ENCODE peak calls at places on chromosomes 12 and 14, in five cellular contexts. Q, N, W, U and P are unnamed samples.
A peak's percentile ranks its signal among the peaks of the same experiment; 100 is the strongest.

GRCh38 chr12:89448526-89448925 is 76.1 kb downstream of the GALNT4 start:
- DNase-seq in U (no peak), N (no peak), Q (no peak), W (no peak), P (no peak)

GRCh38 chr12:77299910-77300772 is 234.8 kb upstream of the E2F7 start:
- DNase-seq in W (no peak), U (no peak), N (no peak), Q (no peak), P (no peak)

GRCh38 chr12:40691913-40692616 is at the start of gene CNTN1:
- DNase-seq in U (peak; percentile 50), W (peak; percentile 88), N (peak; percentile 69), Q (peak; percentile 95), P (peak; percentile 13)

GRCh38 chr12:88185988-88186387 is 43.9 kb downstream of the TMTC3 start:
- DNase-seq in U (no peak), W (no peak), N (no peak), Q (no peak), P (no peak)

GRCh38 chr12:117125275-117125613 is 26.0 kb upstream of the TESC start:
- DNase-seq in U (no peak), W (no peak), N (no peak), Q (no peak), P (no peak)

GRCh38 chr12:126108247-126108646 is 1043.0 kb downstream of the AACS start:
- DNase-seq in N (no peak), W (no peak), U (no peak), Q (peak; percentile 83), P (no peak)

GRCh38 chr14:69877492-69877891 is 1.7 kb upstream of the SMOC1 start:
- DNase-seq in N (no peak), Q (peak; percentile 65), W (peak; percentile 37), U (no peak), P (no peak)

GRCh38 chr14:93269341-93270068 is 62.4 kb downstream of the UBR7 start:
- DNase-seq in Q (peak; percentile 17), W (no peak), U (no peak), N (no peak), P (no peak)

GRCh38 chr14:71658261-71658860 is 273.9 kb upstream of the RGS6 start:
- DNase-seq in W (no peak), N (no peak), Q (no peak), U (no peak), P (no peak)

GRCh38 chr12:20577054-20577453 is 118.1 kb upstream of the SLCO1C1 start:
- DNase-seq in W (no peak), Q (no peak), N (no peak), U (no peak), P (no peak)

GRCh38 chr14:94596361-94596760 is 15.1 kb downstream of the SERPINA5 start:
- DNase-seq in U (no peak), W (no peak), N (no peak), Q (no peak), P (no peak)

GRCh38 chr12:25769076-25769945 is 189.2 kb upstream of the RASSF8 start:
- DNase-seq in N (no peak), Q (no peak), U (no peak), W (no peak), P (no peak)

GRCh38 chr12:1660304-1661187 is 30.3 kb upstream of the ADIPOR2 start:
- DNase-seq in U (peak; percentile 96), W (peak; percentile 30), N (no peak), Q (no peak), P (no peak)

GRCh38 chr12:96416033-96416790 is 16.0 kb upstream of the CDK17 start:
- DNase-seq in U (no peak), Q (no peak), N (no peak), W (no peak), P (no peak)

GRCh38 chr14:71061458-71061857 is 154.2 kb downstream of the PCNX1 start:
- DNase-seq in W (no peak), U (no peak), N (no peak), Q (no peak), P (no peak)

GRCh38 chr12:110744176-110744575 is 1.5 kb upstream of the PPP1CC start:
- DNase-seq in W (no peak), Q (peak; percentile 13), U (peak; percentile 49), N (no peak), P (no peak)

GRCh38 chr12:6383572-6384498 is at the start of gene LTBR:
- DNase-seq in Q (peak; percentile 49), U (peak; percentile 95), N (peak; percentile 97), W (no peak), P (peak; percentile 98)

GRCh38 chr12:6821674-6822433 is at the start of gene GPR162:
- DNase-seq in N (no peak), W (no peak), Q (peak; percentile 92), U (no peak), P (peak; percentile 72)

GRCh38 chr12:65754744-65755595 is 69.3 kb upstream of the HMGA2 start:
- DNase-seq in U (no peak), N (no peak), Q (no peak), W (no peak), P (no peak)

DNA sequence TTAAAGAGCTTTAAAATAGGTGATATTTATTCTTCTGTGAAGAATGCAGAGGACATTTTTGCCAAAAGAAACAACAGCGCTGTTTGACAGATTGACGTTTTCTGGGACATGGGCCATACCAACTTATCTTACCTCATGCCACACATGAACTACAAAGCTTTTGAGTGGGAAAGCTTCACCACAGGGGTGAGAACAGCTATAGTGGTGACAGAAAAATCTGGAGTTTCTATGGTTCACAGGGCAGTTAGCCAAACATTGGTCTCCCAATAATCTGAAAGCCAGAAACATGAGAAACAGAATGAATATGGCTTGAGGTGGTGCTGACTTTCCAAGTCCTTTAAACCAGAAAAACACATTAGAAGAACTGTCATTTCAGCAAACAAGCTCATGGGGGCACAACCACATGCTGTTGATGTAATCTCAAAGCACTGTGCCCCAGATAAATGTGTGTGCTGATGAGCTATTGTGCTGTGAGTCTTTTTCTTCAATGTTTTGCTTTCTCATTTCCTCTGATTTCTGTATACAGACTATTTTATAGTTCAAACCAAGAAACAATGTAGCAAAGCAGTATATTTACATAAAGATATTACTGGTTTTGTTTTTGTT is 905.4 kb downstream of the SLC16A7 start:
- DNase-seq in W (peak; percentile 30), Q (peak; percentile 25), U (no peak), N (no peak), P (no peak)
- H3K27ac ChIP-seq in W (no peak overlapping the region), Q (no peak overlapping the region), U (no peak overlapping the region), N (no peak overlapping the region), P (no peak overlapping the region)

GRCh38 chr12:106791531-106791930 is 17.0 kb downstream of the RIC8B start:
- DNase-seq in Q (no peak), U (no peak), N (no peak), W (no peak), P (no peak)

GRCh38 chr12:106794369-106794768 is 19.9 kb downstream of the RIC8B start:
- DNase-seq in Q (no peak), N (no peak), W (no peak), U (no peak), P (no peak)

GRCh38 chr12:106790020-106790419 is 15.5 kb downstream of the RIC8B start:
- DNase-seq in U (no peak), N (no peak), Q (no peak), W (no peak), P (no peak)
- TF ChIP-seq CTCF in U (no peak), N (no peak), Q (peak; percentile 27), W (no peak), P (peak; percentile 12)

DNA sequence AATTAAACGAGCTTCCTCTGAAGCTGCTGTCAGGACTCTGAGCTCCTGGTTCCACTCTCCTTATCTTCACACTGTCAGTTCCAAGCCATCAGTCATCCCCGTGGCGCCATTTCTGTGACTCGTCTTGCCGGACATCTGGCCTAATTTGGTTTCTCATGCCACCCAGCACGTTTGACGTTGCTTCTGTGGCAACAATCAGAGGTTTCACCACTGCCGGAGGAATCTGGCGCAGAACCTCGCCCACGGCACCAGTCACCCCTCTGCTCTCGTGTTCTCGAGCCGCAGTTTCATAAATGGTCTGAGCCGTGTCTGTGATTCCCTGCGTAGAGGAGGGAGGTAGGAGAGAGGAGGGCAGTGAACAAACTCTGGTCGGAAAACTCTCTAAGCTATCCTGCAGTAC is 29.7 kb downstream of the BDKRB1 start:
- DNase-seq in W (no peak), N (no peak), U (no peak), Q (no peak), P (peak; percentile 18)
- H3K27ac ChIP-seq in W (no peak overlapping the region), N (no peak overlapping the region), U (peak overlapping the region; percentile 30), Q (no peak overlapping the region), P (peak overlapping the region; percentile 18)

GRCh38 chr12:54213084-54213483 is 24.3 kb upstream of the SMUG1 start:
- DNase-seq in N (no peak), Q (no peak), W (no peak), U (no peak), P (no peak)
- TF ChIP-seq CTCF in N (no peak), Q (peak; percentile 9), W (no peak), U (no peak), P (no peak)

DNA sequence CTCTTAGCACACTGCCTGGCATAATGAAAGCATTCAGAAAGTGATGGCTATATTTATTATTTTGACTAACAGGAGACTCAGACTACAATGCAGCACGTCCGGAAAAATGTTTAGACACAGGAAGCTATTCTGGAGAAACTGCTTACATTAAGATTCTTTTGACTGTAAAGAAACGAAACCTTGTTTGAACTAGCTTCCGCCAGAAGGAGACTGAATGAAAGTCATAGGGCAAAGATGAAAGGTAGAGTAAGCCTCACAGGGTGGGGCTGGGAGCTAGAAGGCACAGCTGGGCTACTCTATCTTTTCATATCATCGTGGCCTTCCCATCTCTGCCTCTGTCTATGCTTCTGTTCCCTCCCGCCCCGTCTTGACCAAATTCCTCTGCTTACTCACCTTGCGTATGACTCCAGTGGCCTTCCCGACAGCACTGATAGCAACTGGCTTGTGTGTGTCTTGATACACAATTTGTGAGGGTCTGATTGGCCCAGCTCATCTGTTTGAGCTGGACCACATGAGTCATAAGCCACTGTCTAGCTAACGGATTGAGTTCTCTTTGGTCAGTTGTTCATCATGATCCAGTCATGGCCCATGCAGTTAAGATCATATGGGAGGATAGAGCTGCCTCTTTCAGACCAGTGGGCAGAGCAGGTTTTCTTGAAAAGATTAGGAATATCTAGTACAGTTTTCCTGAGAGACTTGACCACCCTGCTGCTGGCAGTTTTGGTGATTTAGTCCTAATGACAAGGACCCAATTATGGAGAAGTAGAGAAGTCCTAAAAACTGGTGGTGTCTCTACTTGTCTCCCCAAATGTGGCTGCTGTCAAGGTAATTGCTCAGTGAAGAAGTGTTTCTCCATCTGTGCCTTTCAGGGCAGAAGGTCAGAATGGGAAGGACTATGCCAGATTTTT is 151.5 kb upstream of the SLC38A2 start:
- DNase-seq in U (no peak), Q (no peak), N (no peak), W (peak; percentile 97), P (no peak)
- H3K27ac ChIP-seq in U (no peak overlapping the region), Q (no peak overlapping the region), N (peak overlapping the region; percentile 29), W (peak overlapping the region; percentile 81), P (peak overlapping the region; percentile 85)

DNA sequence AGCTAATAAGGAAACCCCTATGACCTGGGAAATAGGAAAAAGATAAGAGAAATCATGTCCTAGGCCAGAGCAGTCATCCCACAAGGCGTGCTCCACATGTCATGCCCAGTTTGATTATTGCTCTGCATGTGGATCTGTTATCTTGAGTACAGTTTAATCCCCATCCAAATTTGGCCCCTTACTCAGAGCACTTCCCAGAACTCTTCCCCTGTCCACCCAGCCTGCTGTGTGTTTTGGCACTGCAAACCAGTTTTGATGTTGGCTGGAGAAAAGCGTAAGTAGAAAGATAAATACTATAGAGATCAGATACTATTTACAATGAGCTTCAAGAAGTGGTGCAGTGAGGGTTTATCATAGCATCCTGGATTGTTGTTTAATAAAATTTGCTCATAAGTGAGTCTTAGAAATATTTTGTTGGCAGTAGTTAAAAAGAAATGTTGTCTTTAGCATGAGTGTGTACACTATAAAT is 83.8 kb downstream of the PTPRB start:
- DNase-seq in W (no peak), Q (no peak), U (no peak), N (no peak), P (no peak)
- TF ChIP-seq CTCF in W (no peak), Q (no peak), U (no peak), N (no peak), P (no peak)

GRCh38 chr14:73744175-73744867 is 30.1 kb upstream of the PNMA1 start:
- DNase-seq in W (no peak), Q (no peak), N (peak; percentile 79), U (no peak), P (no peak)
- H3K27ac ChIP-seq in W (peak overlapping the region; percentile 32), Q (no peak overlapping the region), N (peak overlapping the region; percentile 86), U (peak overlapping the region; percentile 17), P (peak overlapping the region; percentile 100)